ENCODE peak calls at places on chromosomes 11 and 22, in five cellular contexts. H, U, G, X and K are unnamed samples.

GRCh38 chr11:97722065-97722464 is 1298.7 kb upstream of the CNTN5 start:
- DNase-seq in H (peak), G (no peak), U (no peak), X (no peak), K (no peak)

GRCh38 chr11:96238563-96239166 is 104.3 kb downstream of the MAML2 start:
- DNase-seq in X (no peak), H (peak), G (no peak), U (no peak), K (no peak)

GRCh38 chr11:77886401-77886800 is 65.5 kb downstream of the AAMDC start:
- DNase-seq in X (no peak), U (no peak), G (no peak), H (no peak), K (no peak)

GRCh38 chr11:94933225-94934130 is 39.9 kb downstream of the CWC15 start:
- DNase-seq in G (no peak), U (no peak), X (no peak), H (peak), K (no peak)

GRCh38 chr11:115930886-115931537 is 426.8 kb upstream of the CADM1 start:
- DNase-seq in U (no peak), X (no peak), G (no peak), H (no peak), K (no peak)

GRCh38 chr11:12008790-12009616 is 577 bp upstream of the DKK3 start:
- DNase-seq in U (no peak), X (no peak), G (no peak), H (peak), K (peak)

GRCh38 chr11:61853698-61854169 is 25.6 kb downstream of the FADS2 start:
- DNase-seq in U (no peak), H (no peak), X (no peak), G (no peak), K (no peak)

GRCh38 chr22:41831828-41832552 is 915 bp upstream of the SREBF2 start:
- DNase-seq in H (peak), G (no peak), U (no peak), X (no peak), K (no peak)

GRCh38 chr11:24900524-24900923 is 403.7 kb downstream of the LUZP2 start:
- DNase-seq in H (peak), U (no peak), X (no peak), G (no peak), K (no peak)

GRCh38 chr11:68664141-68664540 is 20.2 kb upstream of the GAL start:
- DNase-seq in G (no peak), H (no peak), X (no peak), U (no peak), K (no peak)

GRCh38 chr11:116636341-116636968 is 136.3 kb downstream of the BUD13 start:
- DNase-seq in U (no peak), H (no peak), G (no peak), X (no peak), K (no peak)

GRCh38 chr22:35627267-35628041 is 10.3 kb upstream of the MB start:
- DNase-seq in X (peak), G (peak), U (no peak), H (peak), K (peak)

GRCh38 chr22:40183029-40183581 is 5.4 kb downstream of the TNRC6B start:
- DNase-seq in U (no peak), H (peak), X (no peak), G (no peak), K (peak)

GRCh38 chr11:95699631-95700470 is 89.7 kb downstream of the FAM76B start:
- DNase-seq in U (no peak), G (no peak), H (peak), X (no peak), K (no peak)

GRCh38 chr22:24059121-24059520 is 48.0 kb downstream of the CABIN1 start:
- DNase-seq in H (peak), G (no peak), X (no peak), U (no peak), K (no peak)

GRCh38 chr11:110797453-110797852 is 85.2 kb upstream of the ARHGAP20 start:
- DNase-seq in U (no peak), G (no peak), X (no peak), H (peak), K (no peak)

GRCh38 chr11:115463606-115464005 is 40.6 kb downstream of the CADM1 start:
- DNase-seq in U (no peak), X (no peak), G (no peak), H (no peak), K (no peak)

GRCh38 chr11:127000291-127000968 is at the start of gene KIRREL3:
- DNase-seq in H (peak), X (no peak), U (no peak), G (no peak), K (no peak)

GRCh38 chr11:66043008-66043906 is 5.7 kb downstream of the GAL3ST3 start:
- DNase-seq in X (no peak), G (no peak), H (no peak), U (no peak), K (no peak)

GRCh38 chr11:108994887-108995286 is 330.0 kb downstream of the DDX10 start:
- DNase-seq in U (no peak), X (no peak), G (no peak), H (no peak), K (no peak)

GRCh38 chr11:62721994-62722393 is 5.3 kb downstream of the HNRNPUL2 start:
- DNase-seq in H (peak), X (no peak), G (no peak), U (no peak), K (no peak)

DNA sequence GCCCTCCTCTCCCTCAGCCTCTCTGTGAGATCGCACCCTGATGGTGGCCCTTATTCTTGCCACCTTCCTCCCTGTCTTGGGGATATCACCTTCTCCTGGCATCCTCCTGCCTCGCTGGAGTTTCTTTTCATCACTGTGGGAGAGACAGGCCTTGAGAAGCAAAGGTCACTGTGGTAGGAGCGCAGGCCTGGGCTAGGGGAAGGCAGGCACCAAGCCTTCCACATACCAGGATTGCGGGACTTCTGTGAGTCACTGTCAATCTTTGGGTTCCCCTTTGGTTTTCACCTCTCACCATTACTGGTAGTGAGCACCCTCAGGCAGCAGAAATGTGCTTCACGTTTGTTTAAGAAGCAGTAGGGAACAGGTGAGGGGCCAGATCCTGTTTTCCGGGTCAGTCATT is 31.2 kb upstream of the B3GAT1 start:
- DNase-seq in U (no peak), G (no peak), X (no peak), H (no peak), K (no peak)
- TF ChIP-seq POLR2A in U (no peak), G (no peak), X (no peak), H (no peak), K (no peak)

GRCh38 chr22:19716829-19717105 is 2.5 kb downstream of the SEPTIN5 start:
- DNase-seq in U (no peak), H (no peak), G (no peak), X (no peak), K (no peak)

GRCh38 chr22:19718255-19719054 is 4.2 kb downstream of the SEPTIN5 start:
- DNase-seq in U (no peak), H (no peak), G (no peak), X (no peak), K (no peak)

GRCh38 chr22:19719055-19719482 is 4.3 kb upstream of the GP1BB start:
- DNase-seq in G (no peak), X (no peak), U (no peak), H (no peak), K (no peak)

GRCh38 chr22:19717181-19717580 is 2.9 kb downstream of the SEPTIN5 start:
- DNase-seq in U (no peak), H (no peak), X (no peak), G (no peak), K (no peak)

GRCh38 chr22:19717691-19718254 is 3.5 kb downstream of the SEPTIN5 start:
- DNase-seq in H (peak), U (peak), G (peak), X (peak), K (peak)
- TF ChIP-seq POLR2A in H (no peak), U (no peak), G (no peak), X (no peak), K (no peak)

GRCh38 chr11:32892355-32893090 is at the start of gene QSER1:
- DNase-seq in G (peak), X (peak), U (peak), H (peak), K (peak)

GRCh38 chr11:32893091-32893946 is 708 bp downstream of the QSER1 start:
- DNase-seq in X (peak), H (peak), U (peak), G (peak), K (peak)

GRCh38 chr11:32891657-32892354 is 805 bp upstream of the QSER1 start:
- DNase-seq in H (no peak), U (no peak), G (no peak), X (no peak), K (peak)

GRCh38 chr11:32895471-32895870 is 2.9 kb downstream of the QSER1 start:
- DNase-seq in U (no peak), X (no peak), G (no peak), H (no peak), K (no peak)

DNA sequence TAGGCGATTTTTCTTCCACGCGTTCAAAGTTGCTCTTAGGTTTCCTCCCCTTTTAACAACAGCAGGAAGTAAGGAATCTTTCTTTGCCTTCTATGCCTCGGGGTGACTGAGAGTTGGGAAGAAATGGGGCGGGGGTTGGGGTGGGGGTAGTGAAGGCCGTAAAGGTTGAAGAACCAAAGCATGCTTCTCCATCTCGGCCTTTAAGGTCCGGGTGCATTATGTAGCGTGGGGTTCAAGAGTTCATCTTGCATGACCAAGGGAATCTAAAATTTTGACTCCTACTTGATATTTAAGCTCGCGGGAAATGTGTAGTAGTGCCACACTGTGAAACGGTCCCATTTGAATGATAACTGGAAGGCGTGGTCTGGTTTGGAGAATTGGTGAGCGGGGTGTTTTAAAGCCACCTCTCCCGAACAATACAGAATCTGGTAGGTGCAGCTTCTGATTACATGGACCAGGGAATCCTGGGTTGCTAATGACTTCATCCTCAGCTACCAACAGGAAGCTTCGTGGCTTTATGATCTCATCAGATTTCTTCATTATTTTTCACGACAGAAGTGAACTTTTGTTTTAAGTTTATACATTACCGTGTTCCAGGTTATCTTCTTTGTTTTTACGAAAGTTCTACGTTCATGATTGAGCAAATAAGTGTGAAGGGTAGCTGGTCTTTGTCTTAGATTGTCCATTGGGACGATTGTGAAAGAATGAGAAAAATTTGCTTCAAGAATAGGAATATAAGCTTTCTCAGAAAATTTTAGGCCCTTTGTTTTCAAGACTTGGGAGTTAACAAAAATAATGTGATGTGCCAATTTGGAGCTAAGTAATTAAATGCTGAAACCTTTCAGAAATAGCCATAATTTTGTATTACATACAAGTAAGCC is 1.6 kb downstream of the QSER1 start:
- DNase-seq in H (peak), G (no peak), X (no peak), U (no peak), K (peak)
- TF ChIP-seq POLR2A in H (peak), G (peak), X (no peak), U (peak), K (peak)

DNA sequence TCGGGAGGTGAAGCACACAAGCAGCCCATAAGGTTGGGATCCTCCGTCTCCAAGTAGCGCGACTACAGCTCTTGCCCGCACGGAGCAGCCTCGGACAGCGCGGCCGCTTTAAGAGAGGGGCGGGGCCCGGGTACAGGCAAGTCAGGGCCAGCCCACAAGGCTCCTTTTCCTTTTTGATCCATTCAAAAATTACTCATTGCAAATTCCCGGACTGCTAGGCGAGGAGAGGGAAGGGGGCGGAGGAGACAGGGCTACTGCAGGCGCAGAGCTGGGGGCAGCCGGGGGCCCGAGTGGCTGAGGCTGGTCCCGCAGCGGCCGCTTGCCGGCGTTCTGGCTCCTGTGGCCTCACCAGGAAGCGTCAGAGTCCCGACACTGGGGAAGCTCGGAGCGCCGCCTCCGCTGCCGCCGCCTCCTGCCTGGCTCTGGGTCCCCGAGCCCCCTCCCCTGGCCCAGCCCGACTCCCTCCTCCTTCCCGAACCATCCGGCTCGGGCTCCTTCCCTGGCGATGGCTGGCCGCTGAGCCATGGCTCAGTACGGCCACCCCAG is at the start of gene UBASH3B:
- DNase-seq in H (peak), G (peak), X (peak), U (peak), K (peak)
- TF ChIP-seq POLR2A in H (peak), G (no peak), X (peak), U (no peak), K (peak)

DNA sequence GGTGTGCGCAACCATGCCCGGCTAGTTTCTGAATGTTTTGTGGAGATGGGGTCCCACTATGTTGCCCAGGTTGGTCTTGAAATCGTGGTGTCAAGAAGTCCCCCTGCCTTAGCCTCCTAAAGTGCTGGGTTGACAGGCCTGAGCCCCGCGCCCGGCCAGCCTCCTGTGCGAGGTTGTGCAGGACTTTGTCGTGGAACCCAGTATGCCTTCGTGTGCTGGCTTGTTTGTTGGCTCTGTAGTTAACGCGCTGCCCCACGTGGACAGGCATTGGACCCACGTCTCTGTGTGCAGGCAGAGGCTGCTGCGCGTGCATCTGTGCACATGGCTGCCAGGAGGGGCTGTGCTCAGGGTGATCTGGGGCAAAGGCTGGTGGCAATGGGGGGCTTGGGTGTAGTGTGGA is 33.9 kb upstream of the ZNF195 start:
- DNase-seq in X (no peak), H (no peak), G (no peak), U (no peak), K (no peak)
- TF ChIP-seq POLR2A in X (no peak), H (no peak), G (no peak), U (no peak), K (no peak)

DNA sequence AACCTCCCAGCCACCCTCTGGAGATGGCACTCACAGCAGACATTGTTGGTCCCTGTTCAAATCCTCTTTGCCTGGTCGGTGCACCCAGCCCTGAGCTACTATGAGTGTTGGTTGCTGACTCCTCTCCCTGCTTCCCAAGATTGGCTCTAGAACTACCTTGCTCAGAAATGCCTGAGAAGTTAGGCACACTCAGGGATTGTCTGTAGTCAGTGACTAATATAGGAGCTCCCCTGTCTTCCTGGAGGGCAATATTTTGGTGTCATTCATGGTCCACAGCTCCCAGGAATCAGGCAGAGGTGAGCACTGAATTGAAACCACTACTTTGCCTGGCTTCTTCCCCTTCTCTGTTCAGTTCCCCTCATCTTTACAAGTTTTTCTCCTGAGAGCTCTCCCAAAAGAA is 325.9 kb downstream of the MIAT start:
- DNase-seq in U (no peak), H (no peak), G (no peak), X (no peak), K (no peak)
- TF ChIP-seq POLR2A in U (no peak), H (no peak), G (no peak), X (no peak), K (no peak)

DNA sequence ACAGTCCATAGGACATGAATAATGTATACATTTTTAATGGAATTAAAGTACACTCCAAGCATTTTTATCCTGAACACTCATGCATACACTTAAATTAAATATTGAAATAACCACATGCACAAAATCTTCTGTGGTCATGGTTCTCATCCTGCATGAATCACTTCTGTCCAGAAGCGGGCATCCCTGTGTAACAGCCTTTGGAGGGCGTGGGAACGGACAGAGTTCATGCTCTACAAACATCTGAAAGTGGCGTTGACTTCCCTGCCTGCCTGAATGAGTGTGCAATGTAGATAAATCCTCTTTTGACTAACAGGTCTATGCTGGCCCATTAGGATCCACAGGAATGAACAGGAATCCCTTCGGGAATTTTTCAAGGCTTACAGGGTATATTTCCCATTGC is 780.2 kb downstream of the BRD1 start:
- DNase-seq in H (peak), X (no peak), U (no peak), G (no peak), K (no peak)
- TF ChIP-seq POLR2A in H (no peak), X (no peak), U (no peak), G (no peak), K (no peak)

GRCh38 chr22:46013460-46014416 is 36.8 kb upstream of the WNT7B start:
- DNase-seq in H (peak), G (peak), X (peak), U (peak), K (peak)
- TF ChIP-seq POLR2A in H (peak), G (peak), X (peak), U (peak), K (peak)

GRCh38 chr22:37569009-37569920 is 9.0 kb downstream of the CDC42EP1 start:
- DNase-seq in G (no peak), H (no peak), U (no peak), X (peak), K (no peak)
- TF ChIP-seq POLR2A in G (no peak), H (no peak), U (no peak), X (peak), K (no peak)